ENCODE peak calls at places on chromosomes 12 and 14, in six cellular contexts. T, B, R, Q, O and A are unnamed samples.

GRCh38 chr12:77122236-77122635 is 56.9 kb upstream of the E2F7 start:
- DNase-seq in T (no peak), Q (no peak), R (no peak), O (peak; percentile 91), B (peak; percentile 44), A (peak; percentile 97)

GRCh38 chr12:26523708-26524150 is 309.3 kb downstream of the ITPR2 start:
- DNase-seq in B (peak; percentile 80), T (no peak), R (no peak), Q (no peak), O (peak; percentile 79), A (peak; percentile 93)

GRCh38 chr12:1907652-1908611 is 10.5 kb downstream of the CACNA2D4 start:
- DNase-seq in R (peak; percentile 42), B (peak; percentile 23), T (no peak), O (no peak), Q (peak; percentile 65), A (no peak)

GRCh38 chr12:29562167-29562776 is 64.8 kb upstream of the OVCH1 start:
- DNase-seq in R (no peak), O (peak; percentile 98), Q (no peak), B (peak; percentile 8), T (no peak), A (peak; percentile 76)

GRCh38 chr14:69288956-69289705 is 29.2 kb downstream of the GALNT16 start:
- DNase-seq in O (no peak), R (peak; percentile 30), Q (no peak), B (no peak), T (no peak), A (no peak)

GRCh38 chr14:71739273-71739990 is 192.8 kb upstream of the RGS6 start:
- DNase-seq in O (no peak), Q (peak; percentile 47), T (no peak), R (no peak), B (peak; percentile 82), A (peak; percentile 43)

GRCh38 chr12:26317942-26318565 is 122.7 kb downstream of the SSPN start:
- DNase-seq in T (no peak), O (peak; percentile 74), B (peak; percentile 24), Q (no peak), R (no peak), A (peak; percentile 84)

GRCh38 chr14:68181395-68182326 is 362.1 kb downstream of the RAD51B start:
- DNase-seq in Q (no peak), O (peak; percentile 46), T (no peak), B (no peak), R (no peak), A (peak; percentile 38)

GRCh38 chr12:120625557-120626419 is 14.6 kb upstream of the CABP1 start:
- DNase-seq in T (no peak), Q (peak; percentile 79), R (peak; percentile 76), B (peak; percentile 72), O (no peak), A (no peak)

GRCh38 chr12:68695454-68695853 is 8.7 kb downstream of the NUP107 start:
- DNase-seq in O (no peak), R (no peak), Q (no peak), T (no peak), B (no peak), A (no peak)

GRCh38 chr14:69268223-69268622 is 8.3 kb downstream of the GALNT16 start:
- DNase-seq in Q (no peak), T (no peak), B (no peak), R (no peak), O (peak; percentile 86), A (peak; percentile 75)

DNA sequence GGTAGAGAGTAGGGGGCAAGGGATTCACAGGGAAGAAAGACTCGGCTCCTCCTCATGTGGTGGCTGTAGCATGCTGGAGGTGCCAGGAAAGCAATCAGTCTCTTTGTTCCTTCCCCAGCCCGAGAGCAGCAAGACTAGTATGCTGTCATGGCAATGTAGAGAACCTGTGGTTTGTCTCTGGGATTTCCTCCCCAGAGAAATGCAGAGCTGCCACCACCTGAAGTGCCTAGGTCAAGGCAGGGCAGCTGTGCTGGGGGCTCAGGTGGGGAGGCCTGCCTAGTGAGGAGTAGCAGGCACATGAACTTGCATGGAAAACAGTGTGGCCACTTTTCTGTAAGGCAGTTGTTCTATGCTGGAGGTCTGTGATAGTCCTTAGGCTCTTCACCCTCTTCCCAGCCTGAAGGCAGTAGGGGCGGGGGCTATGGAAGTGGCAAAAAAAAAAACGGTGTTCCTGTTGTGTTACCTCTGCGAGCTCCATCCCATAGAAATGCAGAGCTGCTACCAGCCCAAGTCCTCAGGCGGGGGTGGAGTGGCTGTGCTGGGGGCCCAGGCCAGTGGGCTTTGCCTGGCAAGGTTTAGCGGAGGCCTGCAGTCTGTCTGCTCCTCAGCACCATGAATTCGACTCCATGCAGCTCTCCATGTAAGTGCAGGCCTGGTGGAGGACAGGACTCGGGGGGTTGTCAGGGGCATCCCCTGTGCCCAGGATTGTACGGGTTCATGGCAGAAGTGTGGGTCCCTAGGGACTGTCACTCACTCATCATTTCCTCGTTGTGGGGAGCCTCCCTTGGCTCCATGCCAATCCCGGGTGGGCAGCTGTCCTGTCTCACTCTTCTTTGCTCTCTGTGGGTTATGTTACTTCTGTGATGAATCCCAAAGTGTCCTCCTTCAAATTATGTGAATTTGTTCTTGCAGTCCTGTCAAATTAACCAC is 4.1 kb upstream of the CLEC4D start:
- DNase-seq in Q (peak; percentile 59), R (no peak), O (no peak), B (no peak), T (no peak), A (no peak)
- H2AFZ ChIP-seq in Q (no peak overlapping the region), R (peak overlapping the region; percentile 82), O (no peak overlapping the region), B (no peak overlapping the region), T (no peak overlapping the region), A (peak overlapping the region; percentile 32)

GRCh38 chr12:87157791-87158190 is 871.4 kb downstream of the C12orf50 start:
- DNase-seq in Q (no peak), R (no peak), T (no peak), B (peak; percentile 64), O (peak; percentile 91), A (peak; percentile 97)

GRCh38 chr12:87150969-87151662 is 878.1 kb downstream of the C12orf50 start:
- DNase-seq in Q (peak; percentile 40), O (no peak), B (no peak), R (no peak), T (no peak), A (no peak)

GRCh38 chr12:87155616-87156015 is 873.6 kb downstream of the C12orf50 start:
- DNase-seq in R (no peak), T (no peak), Q (no peak), B (peak; percentile 51), O (peak; percentile 19), A (peak; percentile 46)

GRCh38 chr12:87152841-87153528 is 876.2 kb downstream of the C12orf50 start:
- DNase-seq in R (no peak), Q (no peak), T (no peak), B (no peak), O (no peak), A (no peak)

GRCh38 chr12:87152084-87152483 is 877.1 kb downstream of the C12orf50 start:
- DNase-seq in O (no peak), T (no peak), R (no peak), B (no peak), Q (no peak), A (no peak)
- H3K18ac ChIP-seq in O (peak overlapping the region; percentile 43), T (no peak overlapping the region), R (no peak overlapping the region), B (no peak overlapping the region), Q (no peak overlapping the region), A (peak overlapping the region; percentile 22)

DNA sequence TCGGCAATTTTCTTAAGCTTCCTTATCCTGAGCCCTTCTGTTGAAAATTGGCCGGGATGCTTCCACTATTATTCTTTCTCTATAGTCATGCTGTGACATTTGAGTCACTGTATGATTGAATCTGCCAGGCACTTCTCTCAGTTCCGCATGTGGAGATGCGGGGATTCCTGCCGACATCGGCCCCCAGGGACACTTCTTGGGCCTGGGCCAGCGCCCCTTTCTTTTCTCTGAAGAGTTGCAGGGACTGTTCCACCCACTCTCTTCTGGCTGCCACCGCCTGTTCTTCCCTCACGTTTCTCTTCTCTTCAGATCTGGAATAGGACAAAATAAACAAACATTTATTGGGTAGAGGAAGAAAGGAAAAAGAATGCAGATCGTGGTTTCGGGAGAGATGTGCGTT is 310.1 kb downstream of the ETNK1 start:
- DNase-seq in R (no peak), Q (peak; percentile 50), B (peak; percentile 39), T (no peak), O (no peak), A (no peak)
- H2AFZ ChIP-seq in R (no peak overlapping the region), Q (no peak overlapping the region), B (no peak overlapping the region), T (peak overlapping the region; percentile 18), O (no peak overlapping the region), A (peak overlapping the region; percentile 48)

GRCh38 chr12:96234591-96235496 is 40.7 kb downstream of the ELK3 start:
- DNase-seq in R (no peak), O (no peak), T (no peak), B (no peak), Q (no peak), A (no peak)
- H3K18ac ChIP-seq in R (no peak overlapping the region), O (no peak overlapping the region), T (peak overlapping the region; percentile 15), B (no peak overlapping the region), Q (no peak overlapping the region), A (no peak overlapping the region)

GRCh38 chr12:40469736-40470135 is 222.5 kb upstream of the CNTN1 start:
- DNase-seq in B (no peak), Q (no peak), O (no peak), T (no peak), R (no peak), A (no peak)

GRCh38 chr12:40473979-40474378 is 218.3 kb upstream of the CNTN1 start:
- DNase-seq in O (no peak), T (no peak), B (no peak), R (no peak), Q (no peak), A (no peak)

DNA sequence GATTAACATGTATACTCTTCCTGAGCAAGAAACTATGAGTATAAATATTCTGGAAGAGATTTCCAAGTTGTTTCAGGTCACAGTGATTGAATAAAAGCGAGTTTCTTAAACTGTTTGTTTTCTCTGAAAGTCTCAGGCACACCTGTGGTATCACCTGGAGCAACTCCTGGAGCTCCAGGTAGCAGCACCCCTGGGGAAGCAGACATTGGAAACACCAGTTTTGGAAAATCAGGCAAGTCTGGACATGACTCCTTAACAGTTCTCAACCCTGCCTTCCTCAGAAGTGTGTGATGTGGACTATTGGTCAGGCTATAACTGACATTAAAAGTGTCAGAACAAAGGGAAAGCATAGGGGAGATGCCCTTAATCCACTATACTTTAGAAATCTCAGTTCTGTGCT is 217.6 kb upstream of the CNTN1 start:
- DNase-seq in Q (no peak), B (no peak), O (no peak), T (no peak), R (no peak), A (no peak)
- H2AFZ ChIP-seq in Q (no peak overlapping the region), B (no peak overlapping the region), O (no peak overlapping the region), T (no peak overlapping the region), R (peak overlapping the region; percentile 46), A (no peak overlapping the region)